ENCODE peak calls at places on chromosomes 16 and 17, in six cellular contexts. T is LoVo; C is putamen; M is stimulated activated CD4-positive, alpha-beta T cell treated with anti-CD3 and anti-CD28 coated beads, Interleukin-1b, Interleukin-23, amount 100 ng/mL, for 48 hours; F is NCI-H187; P is thoracic aorta. L is an unnamed sample.

GRCh38 chr17:4711671-4712111 is 1.3 kb downstream of the ARRB2 start:
- DNase-seq in M (no peak), C (no peak), F (no peak), P (no peak), T (no peak), L (peak)

GRCh38 chr16:87560428-87561199 is 41.7 kb upstream of the JPH3 start:
- DNase-seq in C (no peak), T (peak), F (no peak), P (no peak), M (peak), L (no peak)

GRCh38 chr17:19329839-19330238 is 32.7 kb downstream of the B9D1 start:
- DNase-seq in T (no peak), F (no peak), M (no peak), P (no peak), C (no peak), L (peak)

GRCh38 chr17:69466905-69467630 is 52.6 kb downstream of the MAP2K6 start:
- DNase-seq in M (no peak), C (no peak), F (no peak), P (no peak), T (no peak), L (no peak)

GRCh38 chr16:27239906-27240655 is 28.5 kb downstream of the NSMCE1 start:
- DNase-seq in C (no peak), T (no peak), P (no peak), M (no peak), F (no peak), L (no peak)

GRCh38 chr16:89584768-89585549 is 9.4 kb downstream of the CPNE7 start:
- DNase-seq in F (no peak), P (no peak), T (no peak), C (peak), M (no peak), L (peak)

GRCh38 chr16:83269541-83269940 is 538.2 kb upstream of the HSBP1 start:
- DNase-seq in M (no peak), C (no peak), T (no peak), F (no peak), P (no peak), L (no peak)

GRCh38 chr16:30010817-30011504 is at the start of gene DOC2A:
- DNase-seq in F (no peak), T (no peak), P (no peak), M (no peak), C (no peak), L (no peak)

GRCh38 chr16:67241008-67241900 is 6.0 kb downstream of the FHOD1 start:
- DNase-seq in M (no peak), P (no peak), F (no peak), T (no peak), C (no peak), L (no peak)

L was measured in head of caudate nucleus.